ENCODE peak calls at places on chromosomes 6 and 20, in seven cellular contexts. K is upper lobe of right lung, P is Peyer's patch, U is GM20000, Z is thoracic aorta, I is progenitor cell of endocrine pancreas, D is fibroblast of lung. B is an unnamed sample.

GRCh38 chr6:111011360-111012142 is 29.7 kb downstream of the RPF2 start:
- DNase-seq in K (no peak), P (no peak), U (peak; percentile 74), Z (no peak), I (no peak), D (peak; percentile 33), B (no peak)

GRCh38 chr6:165649701-165650137 is 13.3 kb downstream of the PDE10A start:
- DNase-seq in K (no peak), P (no peak), U (no peak), Z (no peak), I (no peak), D (peak; percentile 20), B (no peak)

GRCh38 chr6:7389162-7389450 is 436 bp downstream of the CAGE1 start:
- DNase-seq in K (no peak), P (no peak), U (peak; percentile 71), Z (peak; percentile 31), I (no peak), D (peak; percentile 73), B (no peak)

GRCh38 chr6:125748534-125749111 is 809 bp upstream of the HEY2 start:
- DNase-seq in K (no peak), P (no peak), U (no peak), Z (no peak), I (no peak), D (peak; percentile 20), B (peak; percentile 42)

GRCh38 chr6:50712291-50712690 is 1.0 kb upstream of the TFAP2D start:
- DNase-seq in K (no peak), P (no peak), U (no peak), Z (no peak), I (no peak), D (no peak), B (no peak)

GRCh38 chr6:137699036-137699683 is 167.9 kb upstream of the TNFAIP3 start:
- DNase-seq in K (no peak), P (no peak), U (no peak), Z (no peak), I (no peak), D (no peak), B (no peak)

GRCh38 chr6:22328499-22328898 is 31.7 kb upstream of the PRL start:
- DNase-seq in K (no peak), P (no peak), U (no peak), Z (no peak), I (no peak), D (no peak), B (no peak)

GRCh38 chr20:60272790-60273189 is 314.6 kb downstream of the CDH26 start:
- DNase-seq in K (no peak), P (no peak), U (no peak), Z (no peak), I (no peak), D (no peak), B (no peak)

GRCh38 chr6:56025785-56026184 is 150.4 kb upstream of the BMP5 start:
- DNase-seq in K (no peak), P (no peak), U (no peak), Z (no peak), I (no peak), D (peak; percentile 72), B (no peak)

GRCh38 chr6:93819189-93819588 is 399.8 kb upstream of the EPHA7 start:
- DNase-seq in K (no peak), P (no peak), U (no peak), Z (no peak), I (no peak), D (no peak), B (no peak)

GRCh38 chr6:30543824-30544223 is 12.5 kb downstream of the GNL1 start:
- DNase-seq in K (no peak), P (no peak), U (no peak), Z (no peak), I (no peak), D (no peak), B (no peak)

GRCh38 chr6:52381249-52381648 is 19.3 kb downstream of the PAQR8 start:
- DNase-seq in K (no peak), P (no peak), U (no peak), Z (no peak), I (no peak), D (no peak), B (no peak)

GRCh38 chr20:3330046-3330741 is 77.3 kb downstream of the DNAAF9 start:
- DNase-seq in K (no peak), P (no peak), U (no peak), Z (no peak), I (no peak), D (no peak), B (no peak)
- TF ChIP-seq CTCF in K (no peak), P (no peak), U (no peak), Z (no peak), I (no peak), D (peak; percentile 5), B (no peak)

GRCh38 chr6:39389372-39389767 is 66.9 kb upstream of the KCNK16 start:
- DNase-seq in K (no peak), P (no peak), U (no peak), Z (no peak), I (no peak), D (peak; percentile 13), B (no peak)
- TF ChIP-seq CTCF in K (no peak), P (no peak), U (peak; percentile 13), Z (no peak), I (peak; percentile 41), D (no peak), B (no peak)

GRCh38 chr6:169521825-169522224 is 180.0 kb downstream of the WDR27 start:
- DNase-seq in K (no peak), P (no peak), U (no peak), Z (no peak), I (no peak), D (no peak), B (no peak)

DNA sequence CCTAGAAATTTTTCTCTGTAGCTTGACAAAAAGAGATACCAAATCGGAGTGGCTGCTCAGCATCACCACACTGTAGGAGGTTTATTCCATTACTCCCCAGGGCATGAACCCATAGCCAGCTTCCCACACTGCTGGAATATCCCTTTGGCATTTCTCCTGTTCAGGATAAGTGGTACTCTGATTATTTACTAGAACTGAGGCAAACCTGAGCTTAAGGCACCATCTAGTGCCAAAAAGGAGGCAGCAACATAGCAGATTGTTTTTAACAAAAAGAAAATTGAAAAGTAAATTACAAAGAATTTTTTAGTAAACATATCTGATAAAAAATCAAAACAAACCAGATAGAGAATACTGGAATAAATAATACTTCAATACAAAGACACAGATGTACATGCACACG is 181.7 kb downstream of the WDR27 start:
- DNase-seq in K (no peak), P (no peak), U (no peak), Z (no peak), I (no peak), D (peak; percentile 55), B (no peak)
- TF ChIP-seq CTCF in K (peak; percentile 38), P (no peak), U (no peak), Z (peak; percentile 19), I (peak; percentile 18), D (peak; percentile 64), B (no peak)

DNA sequence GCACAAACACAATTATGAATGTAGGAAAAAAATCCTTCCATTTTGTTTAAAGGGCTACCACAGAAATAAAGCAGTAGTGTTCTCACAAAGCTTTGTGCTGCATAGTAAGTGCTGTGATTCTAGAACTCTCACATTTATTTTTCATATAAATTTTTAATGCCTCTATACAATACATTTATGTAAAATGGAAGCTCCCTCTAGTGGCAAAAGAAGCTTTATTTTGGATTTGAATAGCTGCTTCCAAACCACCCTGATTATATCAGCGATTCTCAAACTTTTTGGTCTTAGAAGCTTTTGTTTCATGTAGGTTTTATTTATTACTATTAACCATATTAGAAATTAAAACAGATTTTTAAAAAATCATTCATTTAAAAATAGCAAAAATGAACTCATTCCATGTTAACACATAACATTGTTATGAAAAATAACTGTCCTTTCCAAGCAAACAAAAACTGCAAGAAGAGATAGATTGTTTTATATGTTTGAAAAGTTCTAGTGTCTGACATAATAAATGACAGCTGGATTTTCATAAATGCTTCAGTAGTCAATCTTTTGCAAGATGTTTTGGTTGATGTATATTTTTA is 38.4 kb downstream of the HS3ST5 start:
- DNase-seq in K (no peak), P (no peak), U (no peak), Z (no peak), I (no peak), D (peak; percentile 12), B (no peak)
- TF ChIP-seq CTCF in K (peak; percentile 40), P (no peak), U (peak; percentile 31), Z (no peak), I (peak; percentile 60), D (peak; percentile 46), B (peak; percentile 61)